ENCODE peak calls at places on chromosomes 7 and 10, in four cellular contexts. C, V, G and E are unnamed samples.

GRCh38 chr10:4541292-4541691 is 284.7 kb upstream of the AKR1E2 start:
- DNase-seq in C (peak), V (no peak), G (no peak), E (peak)

GRCh38 chr10:46216003-46216634 is 70.7 kb upstream of the ANTXRL start:
- DNase-seq in C (no peak), V (peak), G (no peak), E (no peak)

GRCh38 chr7:138866353-138866752 is 68.4 kb upstream of the ATP6V0A4 start:
- DNase-seq in C (no peak), V (no peak), G (no peak), E (no peak)

GRCh38 chr10:114811769-114812353 is 9.7 kb upstream of the FHIP2A start:
- DNase-seq in C (no peak), V (no peak), G (no peak), E (no peak)

GRCh38 chr10:109191341-109191740 is 732.0 kb downstream of the XPNPEP1 start:
- DNase-seq in C (no peak), V (no peak), G (no peak), E (no peak)

GRCh38 chr10:132236161-132236560 is 49.4 kb downstream of the DPYSL4 start:
- DNase-seq in C (no peak), V (no peak), G (no peak), E (no peak)

GRCh38 chr10:35331894-35332640 is 4.2 kb upstream of the CCNY start:
- DNase-seq in C (no peak), V (no peak), G (peak), E (peak)

GRCh38 chr10:24427678-24428409 is 218.9 kb downstream of the KIAA1217 start:
- DNase-seq in C (no peak), V (no peak), G (no peak), E (peak)

GRCh38 chr7:32532716-32533115 is 37.4 kb downstream of the AVL9 start:
- DNase-seq in C (no peak), V (no peak), G (no peak), E (no peak)

GRCh38 chr10:84432891-84433290 is 104.5 kb downstream of the CCSER2 start:
- DNase-seq in C (no peak), V (no peak), G (no peak), E (no peak)

GRCh38 chr10:3877092-3878000 is 92.3 kb upstream of the KLF6 start:
- DNase-seq in C (no peak), V (no peak), G (no peak), E (peak)

GRCh38 chr10:78846071-78846470 is 222.7 kb upstream of the ZMIZ1 start:
- DNase-seq in C (no peak), V (no peak), G (no peak), E (no peak)

GRCh38 chr10:77592946-77593636 is 44.5 kb downstream of the KCNMA1 start:
- DNase-seq in C (peak), V (no peak), G (peak), E (peak)

GRCh38 chr7:123871998-123872867 is 27.3 kb downstream of the HYAL4 start:
- DNase-seq in C (peak), V (peak), G (peak), E (peak)

GRCh38 chr7:31493714-31494181 is 20.1 kb upstream of the ITPRID1 start:
- DNase-seq in C (peak), V (no peak), G (no peak), E (no peak)

GRCh38 chr7:7438851-7439250 is 96.8 kb downstream of the COL28A1 start:
- DNase-seq in C (no peak), V (no peak), G (peak), E (peak)

GRCh38 chr7:123588376-123588775 is 13.2 kb upstream of the ASB15 start:
- DNase-seq in C (no peak), V (no peak), G (no peak), E (no peak)

GRCh38 chr7:26515462-26515861 is 223.8 kb downstream of the SNX10 start:
- DNase-seq in C (peak), V (peak), G (no peak), E (no peak)

GRCh38 chr7:716212-716611 is 10.3 kb upstream of the DNAAF5 start:
- DNase-seq in C (no peak), V (no peak), G (no peak), E (no peak)

GRCh38 chr7:99767662-99768061 is 16.3 kb downstream of the CYP3A4 start:
- DNase-seq in C (no peak), V (no peak), G (no peak), E (no peak)

DNA sequence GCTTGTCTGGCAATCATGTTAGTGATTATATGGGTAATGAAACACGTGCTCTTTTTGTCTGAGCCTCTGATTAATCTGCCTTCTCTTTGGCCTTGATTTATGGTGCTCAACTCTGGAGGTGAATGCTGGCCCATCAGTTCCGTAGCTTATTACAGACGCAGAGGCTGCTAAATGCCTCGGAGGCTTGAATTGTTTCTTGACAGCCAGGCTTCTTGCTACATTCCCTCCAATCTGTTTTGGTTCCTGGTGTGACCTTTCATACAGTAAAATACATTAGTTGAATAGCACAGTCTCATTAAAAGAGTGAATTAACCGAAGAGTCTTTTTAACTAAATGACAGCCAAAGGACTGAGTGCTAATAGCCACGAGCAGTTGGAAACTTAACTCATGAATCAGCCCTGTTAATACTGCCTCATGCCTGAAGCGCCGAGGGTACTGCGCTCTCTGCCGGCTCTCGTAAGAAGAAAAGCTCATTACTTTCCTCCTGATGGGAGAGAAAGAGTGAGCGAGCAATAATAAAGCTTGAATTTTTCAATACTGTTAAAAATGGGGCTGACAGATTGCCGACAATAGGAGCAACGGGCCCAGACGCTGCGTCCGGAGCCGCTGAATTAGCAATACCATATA is 236.4 kb upstream of the GPR26 start:
- DNase-seq in C (no peak), V (peak), G (no peak), E (peak)
- H3K4me3 ChIP-seq in C (no peak), V (no peak), G (no peak), E (no peak)

GRCh38 chr10:113279262-113279661 is 273.6 kb upstream of the HABP2 start:
- DNase-seq in C (no peak), V (no peak), G (no peak), E (no peak)

GRCh38 chr10:113287592-113287991 is 265.3 kb upstream of the HABP2 start:
- DNase-seq in C (no peak), V (no peak), G (no peak), E (no peak)

GRCh38 chr10:113284635-113285034 is 268.2 kb upstream of the HABP2 start:
- DNase-seq in C (no peak), V (no peak), G (no peak), E (no peak)

GRCh38 chr10:113285291-113285690 is 267.6 kb upstream of the HABP2 start:
- DNase-seq in C (no peak), V (no peak), G (no peak), E (peak)

GRCh38 chr10:113283189-113283588 is 269.7 kb upstream of the HABP2 start:
- DNase-seq in C (no peak), V (no peak), G (peak), E (no peak)
- TF ChIP-seq CTCF in C (no peak), V (no peak), G (peak), E (no peak)

GRCh38 chr7:3043544-3044395 is at the start of gene CARD11:
- DNase-seq in C (peak), V (peak), G (no peak), E (no peak)
- H3K4me3 ChIP-seq in C (no peak), V (no peak), G (peak), E (no peak)

GRCh38 chr7:22001345-22002004 is 55.8 kb upstream of the CDCA7L start:
- DNase-seq in C (no peak), V (peak), G (peak), E (peak)
- TF ChIP-seq CTCF in C (peak), V (peak), G (peak), E (peak)